ENCODE peak calls at places on chromosomes 13 and 19, in ten cellular contexts. F, G, A, Q, C, J, U, B, L and N are unnamed samples. For H3K4me1, the result is how much of the 10 kb centered on the place peaks cover.

GRCh38 chr13:74675185-74675584 is 541.0 kb upstream of the KLF12 start:
- DNase-seq in F (no peak), G (no peak), A (no peak), Q (no peak), C (no peak), J (no peak), U (no peak), B (no peak), L (no peak), N (no peak)

GRCh38 chr13:94546071-94546839 is 49.7 kb downstream of the TGDS start:
- DNase-seq in F (no peak), G (no peak), A (no peak), Q (no peak), C (no peak), J (peak), U (no peak), B (no peak), L (no peak), N (no peak)

GRCh38 chr13:101309014-101309619 is 107.2 kb downstream of the NALCN start:
- DNase-seq in F (no peak), G (no peak), A (no peak), Q (no peak), C (no peak), J (no peak), U (no peak), B (no peak), L (no peak), N (no peak)

GRCh38 chr13:44306401-44307192 is 67.0 kb upstream of the SERP2 start:
- DNase-seq in F (peak), G (peak), A (no peak), Q (peak), C (no peak), J (peak), U (peak), B (no peak), L (peak), N (peak)

GRCh38 chr19:4455742-4456565 is 1.6 kb downstream of the UBXN6 start:
- DNase-seq in F (peak), G (no peak), A (peak), Q (no peak), C (no peak), J (no peak), U (no peak), B (no peak), L (peak), N (no peak)

GRCh38 chr13:43058318-43058674 is 34.9 kb downstream of the DNAJC15 start:
- DNase-seq in F (no peak), G (peak), A (no peak), Q (no peak), C (no peak), J (no peak), U (no peak), B (no peak), L (no peak), N (no peak)

GRCh38 chr19:23758187-23759074 is at the start of gene ZNF681:
- DNase-seq in F (peak), G (peak), A (peak), Q (peak), C (peak), J (peak), U (peak), B (peak), L (peak), N (peak)

GRCh38 chr19:11437955-11438354 is 2.5 kb downstream of the PRKCSH start:
- DNase-seq in F (no peak), G (no peak), A (no peak), Q (no peak), C (no peak), J (no peak), U (no peak), B (no peak), L (no peak), N (no peak)

GRCh38 chr19:30704716-30705115 is 332.5 kb downstream of the ZNF536 start:
- DNase-seq in F (no peak), G (no peak), A (no peak), Q (peak), C (no peak), J (no peak), U (no peak), B (no peak), L (no peak), N (no peak)

GRCh38 chr13:73702419-73703071 is 431.7 kb downstream of the KLF12 start:
- DNase-seq in F (peak), G (no peak), A (no peak), Q (no peak), C (peak), J (peak), U (peak), B (no peak), L (no peak), N (no peak)

GRCh38 chr13:109818136-109818535 is 31.8 kb upstream of the IRS2 start:
- DNase-seq in F (no peak), G (no peak), A (no peak), Q (no peak), C (no peak), J (no peak), U (no peak), B (no peak), L (no peak), N (no peak)

GRCh38 chr19:11247391-11247790 is 8.0 kb downstream of the ANGPTL8 start:
- DNase-seq in F (no peak), G (no peak), A (no peak), Q (peak), C (no peak), J (no peak), U (no peak), B (no peak), L (peak), N (no peak)

GRCh38 chr13:102355251-102355650 is 46.6 kb downstream of the FGF14 start:
- DNase-seq in F (no peak), G (no peak), A (no peak), Q (no peak), C (no peak), J (no peak), U (no peak), B (no peak), L (no peak), N (no peak)

GRCh38 chr19:55189424-55189823 is 9.3 kb upstream of the SYT5 start:
- DNase-seq in F (no peak), G (no peak), A (no peak), Q (no peak), C (no peak), J (no peak), U (no peak), B (no peak), L (peak), N (peak)

GRCh38 chr19:12676384-12676792 is 5.3 kb downstream of the DHPS start:
- DNase-seq in F (peak), G (peak), A (peak), Q (peak), C (peak), J (peak), U (peak), B (peak), L (peak), N (peak)

GRCh38 chr19:4654437-4655361 is 15.4 kb downstream of the TNFAIP8L1 start:
- DNase-seq in F (no peak), G (no peak), A (no peak), Q (no peak), C (no peak), J (no peak), U (no peak), B (no peak), L (no peak), N (no peak)

GRCh38 chr13:105118577-105118976 is 1416.9 kb downstream of the EFNB2 start:
- DNase-seq in F (no peak), G (no peak), A (no peak), Q (no peak), C (no peak), J (no peak), U (no peak), B (no peak), L (no peak), N (no peak)

GRCh38 chr13:45482571-45483173 is 17.9 kb downstream of the COG3 start:
- DNase-seq in F (no peak), G (no peak), A (no peak), Q (no peak), C (no peak), J (no peak), U (no peak), B (no peak), L (no peak), N (no peak)

GRCh38 chr13:109331898-109332297 is 454.5 kb downstream of the IRS2 start:
- DNase-seq in F (no peak), G (no peak), A (peak), Q (no peak), C (peak), J (peak), U (no peak), B (no peak), L (no peak), N (no peak)

GRCh38 chr19:50324331-50324730 is 4.8 kb downstream of the KCNC3 start:
- DNase-seq in F (no peak), G (no peak), A (no peak), Q (no peak), C (no peak), J (no peak), U (no peak), B (no peak), L (no peak), N (no peak)

GRCh38 chr13:114130131-114130707 is 2.2 kb downstream of the RASA3 start:
- DNase-seq in F (no peak), G (no peak), A (no peak), Q (no peak), C (no peak), J (no peak), U (no peak), B (no peak), L (no peak), N (no peak)

GRCh38 chr19:49331616-49332055 is 3.6 kb upstream of the CD37 start:
- DNase-seq in F (peak), G (peak), A (peak), Q (peak), C (peak), J (peak), U (peak), B (peak), L (no peak), N (no peak)

GRCh38 chr13:36030670-36031331 is 100.4 kb downstream of the DCLK1 start:
- DNase-seq in F (no peak), G (no peak), A (peak), Q (no peak), C (no peak), J (peak), U (no peak), B (no peak), L (peak), N (no peak)

GRCh38 chr13:110964229-110965037 is 49.6 kb upstream of the ANKRD10 start:
- DNase-seq in F (no peak), G (no peak), A (no peak), Q (no peak), C (no peak), J (no peak), U (no peak), B (no peak), L (no peak), N (no peak)

GRCh38 chr19:34497112-34497805 is 15.7 kb downstream of the WTIP start:
- DNase-seq in F (no peak), G (no peak), A (no peak), Q (no peak), C (no peak), J (no peak), U (no peak), B (no peak), L (no peak), N (no peak)

GRCh38 chr13:30790592-30790991 is 55.2 kb downstream of the ALOX5AP start:
- DNase-seq in F (no peak), G (no peak), A (no peak), Q (no peak), C (no peak), J (no peak), U (no peak), B (no peak), L (no peak), N (no peak)

GRCh38 chr13:49320975-49321374 is 73.2 kb downstream of the CDADC1 start:
- DNase-seq in F (no peak), G (no peak), A (no peak), Q (no peak), C (no peak), J (no peak), U (no peak), B (no peak), L (no peak), N (no peak)

GRCh38 chr13:46675016-46675415 is 121.9 kb downstream of the ESD start:
- DNase-seq in F (no peak), G (no peak), A (no peak), Q (no peak), C (no peak), J (no peak), U (no peak), B (no peak), L (no peak), N (no peak)

GRCh38 chr19:51761696-51762095 is 716 bp downstream of the FPR2 start:
- DNase-seq in F (no peak), G (no peak), A (no peak), Q (no peak), C (no peak), J (no peak), U (no peak), B (no peak), L (no peak), N (no peak)

DNA sequence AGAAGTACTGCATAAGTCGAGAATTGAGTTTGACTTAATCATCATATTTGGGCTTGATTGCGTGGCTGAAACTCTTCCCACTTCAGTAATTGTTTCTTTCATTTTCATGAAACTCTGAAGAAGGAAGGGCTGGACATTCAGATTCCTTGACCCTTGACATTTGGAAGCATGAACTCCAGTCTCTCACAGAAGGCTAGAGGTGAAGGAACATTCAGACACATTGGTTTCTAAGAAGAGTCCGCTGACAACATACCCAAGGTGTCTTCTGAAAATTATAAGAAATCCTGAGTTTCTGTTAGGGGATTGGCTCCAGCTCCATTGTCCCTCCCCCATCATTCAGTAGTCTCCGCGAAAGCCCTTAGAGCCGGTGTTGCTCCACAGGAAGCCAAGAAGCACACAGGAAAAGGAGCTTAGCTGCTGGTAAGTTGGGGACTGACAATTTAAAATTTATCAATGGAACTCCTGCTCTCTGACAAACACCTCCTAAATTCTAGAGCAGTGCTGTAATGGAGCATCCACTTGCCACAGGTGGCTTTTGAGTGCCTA is at the start of gene FPR2:
- DNase-seq in F (no peak), G (no peak), A (no peak), Q (no peak), C (no peak), J (peak), U (no peak), B (no peak), L (no peak), N (no peak)
- H3K4me1 ChIP-seq in F (under half), G (under half), A (under half), Q (under half), C (under half), J (under half), U (under half), B (under half), L (under half), N (under half)

DNA sequence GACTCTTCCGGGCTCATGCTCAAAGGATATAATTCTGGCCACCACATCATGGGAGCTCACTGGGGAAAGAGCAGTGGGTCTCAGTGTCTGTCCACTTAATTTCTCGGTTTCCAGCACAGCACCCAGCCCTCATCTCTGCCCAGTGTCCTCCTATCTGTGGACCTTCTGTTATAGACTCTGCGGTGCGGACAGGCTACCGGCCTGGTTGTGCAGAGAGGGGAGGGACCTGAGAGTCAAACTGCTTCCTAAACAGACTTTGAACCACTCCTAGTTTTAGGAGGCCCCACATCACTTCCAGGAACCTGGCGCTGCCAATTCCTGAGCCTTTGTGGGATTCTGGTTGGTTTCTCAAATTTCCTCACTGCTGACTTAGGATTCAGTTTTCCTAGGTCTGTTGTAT is 59.8 kb upstream of the MED4 start:
- DNase-seq in F (no peak), G (no peak), A (no peak), Q (no peak), C (no peak), J (no peak), U (no peak), B (no peak), L (no peak), N (no peak)
- H3K4me1 ChIP-seq in F (under half), G (under half), A (under half), Q (under half), C (under half), J (under half), U (under half), B (half or more), L (under half), N (under half)

GRCh38 chr19:38442736-38443135 is 9.2 kb downstream of the RYR1 start:
- DNase-seq in F (no peak), G (no peak), A (no peak), Q (no peak), C (no peak), J (no peak), U (no peak), B (no peak), L (no peak), N (no peak)

GRCh38 chr19:38448225-38448624 is 14.7 kb downstream of the RYR1 start:
- DNase-seq in F (no peak), G (no peak), A (no peak), Q (no peak), C (no peak), J (no peak), U (no peak), B (no peak), L (no peak), N (no peak)

GRCh38 chr19:38444026-38444425 is 10.5 kb downstream of the RYR1 start:
- DNase-seq in F (no peak), G (no peak), A (no peak), Q (no peak), C (no peak), J (no peak), U (no peak), B (no peak), L (no peak), N (no peak)

GRCh38 chr19:38443458-38444001 is 10.0 kb downstream of the RYR1 start:
- DNase-seq in F (no peak), G (no peak), A (no peak), Q (no peak), C (no peak), J (no peak), U (no peak), B (no peak), L (no peak), N (no peak)

GRCh38 chr19:38445362-38445761 is 11.9 kb downstream of the RYR1 start:
- DNase-seq in F (no peak), G (no peak), A (no peak), Q (no peak), C (no peak), J (no peak), U (no peak), B (no peak), L (no peak), N (no peak)
- H3K4me1 ChIP-seq in F (under half), G (under half), A (under half), Q (under half), C (under half), J (under half), U (under half), B (under half), L (under half), N (under half)

GRCh38 chr13:97238883-97239282 is 16.8 kb downstream of the MBNL2 start:
- DNase-seq in F (no peak), G (no peak), A (no peak), Q (no peak), C (no peak), J (no peak), U (no peak), B (no peak), L (no peak), N (no peak)

GRCh38 chr13:97241761-97242160 is 19.6 kb downstream of the MBNL2 start:
- DNase-seq in F (no peak), G (no peak), A (no peak), Q (no peak), C (no peak), J (no peak), U (no peak), B (no peak), L (no peak), N (no peak)

GRCh38 chr13:97239306-97239705 is 17.2 kb downstream of the MBNL2 start:
- DNase-seq in F (no peak), G (no peak), A (no peak), Q (no peak), C (no peak), J (no peak), U (no peak), B (no peak), L (no peak), N (no peak)

GRCh38 chr13:97240789-97241734 is 18.9 kb downstream of the MBNL2 start:
- DNase-seq in F (peak), G (no peak), A (no peak), Q (no peak), C (no peak), J (no peak), U (no peak), B (no peak), L (no peak), N (no peak)

DNA sequence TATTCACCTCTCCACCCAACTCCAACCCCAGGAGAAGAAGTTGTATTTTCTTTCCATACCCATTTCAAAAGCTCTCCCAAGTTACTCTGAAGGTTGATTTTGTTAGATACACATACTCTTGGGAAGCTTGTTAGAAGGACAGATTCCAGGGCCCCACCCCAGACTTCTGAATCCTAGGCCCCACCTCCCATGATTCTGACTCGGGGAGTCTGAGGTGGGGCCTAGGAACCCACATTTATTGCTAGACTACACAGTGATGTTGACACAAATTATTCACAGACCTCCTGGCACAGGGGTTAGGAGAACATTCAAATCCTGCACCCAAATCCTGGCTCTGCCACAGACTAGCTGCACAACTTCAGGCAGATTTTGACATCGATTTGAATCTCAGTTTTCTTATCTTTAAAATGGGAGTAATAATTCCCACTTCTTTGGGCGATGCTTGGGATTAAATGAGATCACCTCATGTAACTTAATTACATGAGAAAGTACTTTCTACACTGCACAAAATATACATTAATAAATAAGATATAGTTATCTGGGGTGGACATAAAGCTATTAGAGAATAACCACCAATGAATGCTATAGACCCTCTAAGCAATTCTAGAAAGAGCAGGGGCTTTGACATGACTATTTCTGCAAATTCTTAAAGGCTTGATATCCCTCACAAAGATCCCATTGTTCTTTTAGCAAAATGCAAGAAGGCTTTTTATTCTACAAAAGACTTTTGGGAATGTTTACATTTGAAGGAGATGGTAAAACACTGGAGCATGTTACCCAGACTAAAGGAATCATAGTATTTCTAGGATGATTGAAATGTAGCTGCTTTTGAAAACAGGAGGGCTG is 18.0 kb downstream of the MBNL2 start:
- DNase-seq in F (no peak), G (peak), A (no peak), Q (no peak), C (no peak), J (no peak), U (no peak), B (no peak), L (no peak), N (no peak)
- H3K4me1 ChIP-seq in F (under half), G (under half), A (under half), Q (under half), C (under half), J (under half), U (under half), B (under half), L (under half), N (under half)

GRCh38 chr19:2049741-2050348 is 1.2 kb downstream of the MKNK2 start:
- DNase-seq in F (peak), G (peak), A (peak), Q (peak), C (peak), J (peak), U (peak), B (peak), L (peak), N (peak)
- H3K4me1 ChIP-seq in F (under half), G (under half), A (half or more), Q (half or more), C (under half), J (under half), U (under half), B (half or more), L (under half), N (under half)

GRCh38 chr19:41957838-41958366 is 1.2 kb downstream of the RABAC1 start:
- DNase-seq in F (peak), G (peak), A (peak), Q (peak), C (peak), J (peak), U (peak), B (peak), L (peak), N (peak)
- H3K4me1 ChIP-seq in F (under half), G (under half), A (under half), Q (under half), C (under half), J (under half), U (under half), B (under half), L (under half), N (under half)